ENCODE peak calls at places on chromosomes 11 and 22, in seven cellular contexts. P, E, C, T, X, F and Y are unnamed samples.

GRCh38 chr11:77752518-77752917 is 68.0 kb downstream of the RSF1 start:
- DNase-seq in P (peak; percentile 8), E (no peak), C (no peak), T (no peak), X (no peak), F (no peak), Y (no peak)

GRCh38 chr11:58509730-58510129 is 1.8 kb upstream of the OR5B21 start:
- DNase-seq in P (no peak), E (no peak), C (no peak), T (no peak), X (no peak), F (no peak), Y (no peak)

GRCh38 chr22:25992331-25992730 is 176.9 kb upstream of the SEZ6L start:
- DNase-seq in P (no peak), E (no peak), C (no peak), T (no peak), X (no peak), F (no peak), Y (no peak)

GRCh38 chr11:76208829-76209670 is 2.7 kb upstream of the WNT11 start:
- DNase-seq in P (no peak), E (peak; percentile 88), C (peak; percentile 26), T (peak; percentile 77), X (peak; percentile 79), F (peak; percentile 43), Y (no peak)

GRCh38 chr11:65857500-65858353 is at the start of gene CFL1:
- DNase-seq in P (peak; percentile 92), E (peak; percentile 99), C (peak; percentile 99), T (peak; percentile 96), X (peak; percentile 99), F (peak; percentile 98), Y (no peak)

GRCh38 chr22:40960137-40960536 is 9.0 kb downstream of the RBX1 start:
- DNase-seq in P (no peak), E (no peak), C (no peak), T (no peak), X (no peak), F (no peak), Y (no peak)

GRCh38 chr11:34157163-34157562 is 51.7 kb downstream of the NAT10 start:
- DNase-seq in P (no peak), E (no peak), C (no peak), T (no peak), X (no peak), F (no peak), Y (no peak)

GRCh38 chr11:69915501-69916250 is 96.5 kb upstream of the FGF3 start:
- DNase-seq in P (peak; percentile 34), E (peak; percentile 86), C (peak; percentile 71), T (peak; percentile 95), X (peak; percentile 75), F (peak; percentile 74), Y (no peak)

GRCh38 chr22:49119551-49119952 is 708.1 kb downstream of the BRD1 start:
- DNase-seq in P (no peak), E (peak; percentile 51), C (no peak), T (no peak), X (no peak), F (no peak), Y (no peak)

GRCh38 chr11:33869511-33870422 is 22.1 kb downstream of the LMO2 start:
- DNase-seq in P (peak; percentile 6), E (peak; percentile 53), C (peak; percentile 25), T (peak; percentile 33), X (peak; percentile 14), F (peak; percentile 38), Y (no peak)

GRCh38 chr22:43136255-43136654 is 6.9 kb downstream of the MCAT start:
- DNase-seq in P (no peak), E (no peak), C (peak; percentile 23), T (peak; percentile 55), X (peak; percentile 25), F (peak; percentile 32), Y (peak; percentile 39)

GRCh38 chr11:6926208-6927029 is at the start of gene ZNF215:
- DNase-seq in P (peak; percentile 82), E (peak; percentile 78), C (peak; percentile 79), T (peak; percentile 69), X (peak; percentile 76), F (peak; percentile 92), Y (no peak)

GRCh38 chr11:71936825-71937224 is 8.0 kb downstream of the RNF121 start:
- DNase-seq in P (peak; percentile 83), E (no peak), C (peak; percentile 56), T (no peak), X (peak; percentile 75), F (peak; percentile 61), Y (no peak)

GRCh38 chr11:71933141-71933933 is 4.5 kb downstream of the RNF121 start:
- DNase-seq in P (no peak), E (no peak), C (no peak), T (no peak), X (no peak), F (no peak), Y (no peak)

GRCh38 chr11:71931245-71931602 is 2.4 kb downstream of the RNF121 start:
- DNase-seq in P (peak; percentile 65), E (no peak), C (peak; percentile 41), T (no peak), X (no peak), F (peak; percentile 68), Y (no peak)

GRCh38 chr11:71935338-71935925 is 6.6 kb downstream of the RNF121 start:
- DNase-seq in P (no peak), E (no peak), C (no peak), T (no peak), X (no peak), F (no peak), Y (no peak)

GRCh38 chr11:71934213-71934612 is 5.4 kb downstream of the RNF121 start:
- DNase-seq in P (no peak), E (no peak), C (no peak), T (no peak), X (no peak), F (no peak), Y (no peak)
- TF ChIP-seq CTCF in P (no peak), E (no peak), C (no peak), T (no peak), X (no peak), F (no peak), Y (no peak)

DNA sequence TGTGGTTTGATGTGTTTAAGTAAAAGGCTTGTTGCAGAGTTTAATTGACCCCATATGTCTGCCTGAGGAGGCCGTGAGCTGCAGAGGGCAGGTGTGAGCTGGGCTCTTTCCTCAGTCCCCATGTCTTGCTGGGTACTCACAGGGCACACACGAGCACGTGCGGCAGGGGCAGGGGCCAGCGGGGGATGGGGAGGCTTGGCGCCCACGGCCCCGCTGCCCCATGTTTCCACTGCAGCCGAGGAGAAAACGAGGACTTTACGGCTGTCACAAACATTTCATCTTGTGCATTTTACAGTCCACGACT is 24.7 kb upstream of the CCDC188 start:
- DNase-seq in P (peak; percentile 4), E (no peak), C (no peak), T (no peak), X (peak; percentile 11), F (no peak), Y (no peak)
- TF ChIP-seq CTCF in P (no peak), E (no peak), C (peak; percentile 13), T (no peak), X (no peak), F (no peak), Y (no peak)

DNA sequence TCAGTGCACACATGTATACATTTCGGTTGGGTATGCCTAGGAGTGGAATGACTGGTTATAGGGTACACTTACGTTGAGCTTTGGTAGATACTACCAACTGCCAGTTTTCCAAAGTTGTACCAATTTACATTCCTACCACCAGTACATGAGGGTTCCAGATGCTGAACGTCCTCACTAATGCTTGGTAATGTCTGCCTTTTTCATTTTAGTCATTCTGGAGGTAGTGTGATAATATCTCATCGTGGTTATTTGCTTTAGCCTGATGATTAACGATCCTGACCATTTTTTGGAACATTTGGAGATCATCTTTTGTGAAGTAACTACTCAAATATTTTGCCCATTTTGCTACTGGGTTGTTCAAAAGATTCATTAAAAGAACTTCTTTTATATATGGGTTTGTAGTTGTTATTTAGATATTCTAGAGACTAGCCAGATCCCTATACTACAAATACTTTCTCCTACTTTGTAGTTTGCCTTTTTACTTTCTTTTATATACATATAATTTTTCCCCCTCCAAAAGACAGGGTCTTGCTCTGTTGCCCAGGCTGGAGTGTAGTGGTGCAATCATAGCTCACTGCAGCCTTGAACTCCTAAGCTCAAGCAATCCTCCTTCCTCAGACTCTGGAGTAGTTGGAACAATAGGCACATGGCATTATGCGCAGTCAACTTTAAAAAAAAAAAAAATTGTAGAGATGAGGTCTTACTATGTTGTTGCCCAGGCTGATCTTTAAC is 62.1 kb downstream of the RBFOX2 start:
- DNase-seq in P (peak; percentile 74), E (no peak), C (no peak), T (no peak), X (no peak), F (peak; percentile 65), Y (no peak)
- TF ChIP-seq CTCF in P (peak; percentile 22), E (no peak), C (no peak), T (no peak), X (no peak), F (peak; percentile 21), Y (no peak)

DNA sequence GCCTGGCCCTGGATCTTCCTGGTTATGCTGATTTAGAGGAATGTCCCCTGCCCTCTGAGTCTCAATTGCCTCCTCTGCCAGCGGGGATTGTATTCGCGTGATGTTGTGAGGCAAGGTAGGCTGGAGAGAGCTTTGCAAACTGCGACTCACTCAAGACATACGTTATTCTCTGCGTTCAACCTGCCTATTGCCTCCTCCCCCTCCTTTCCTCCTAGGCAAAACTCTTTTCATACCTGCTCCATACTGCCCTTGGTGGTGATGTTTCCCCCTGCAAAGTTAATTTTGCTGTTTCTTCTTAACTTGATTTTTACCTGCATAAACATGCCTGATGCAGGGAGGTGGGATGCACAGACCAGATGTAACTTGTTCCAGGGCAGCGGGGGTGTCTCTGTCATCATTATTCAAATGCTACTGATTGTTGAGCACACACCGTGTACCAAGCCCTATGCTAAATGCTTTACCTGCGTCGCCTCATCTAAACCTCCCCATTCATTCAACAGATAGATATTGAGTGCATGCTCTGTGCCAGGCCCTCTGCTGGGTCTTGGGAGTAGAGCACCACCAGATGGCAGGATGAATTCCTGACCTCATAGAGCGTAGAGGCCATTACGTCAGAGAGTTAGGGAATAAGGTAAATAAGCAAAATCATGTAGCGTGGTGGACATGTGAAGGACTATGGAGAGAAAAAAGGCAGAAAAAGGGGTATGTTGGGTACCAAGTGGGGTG is 29.0 kb downstream of the SGSM1 start:
- DNase-seq in P (no peak), E (no peak), C (no peak), T (no peak), X (peak; percentile 39), F (peak; percentile 28), Y (no peak)
- TF ChIP-seq CTCF in P (no peak), E (no peak), C (peak; percentile 12), T (peak; percentile 52), X (peak; percentile 13), F (peak; percentile 32), Y (peak; percentile 11)

GRCh38 chr22:22911327-22912134 is 23.9 kb downstream of the IGLL5 start:
- DNase-seq in P (no peak), E (no peak), C (no peak), T (no peak), X (no peak), F (no peak), Y (no peak)
- TF ChIP-seq CTCF in P (no peak), E (no peak), C (no peak), T (no peak), X (no peak), F (no peak), Y (no peak)

GRCh38 chr11:36622431-36623136 is 24.5 kb upstream of the RAG2 start:
- DNase-seq in P (peak; percentile 52), E (no peak), C (peak; percentile 29), T (no peak), X (peak; percentile 40), F (peak; percentile 44), Y (no peak)
- TF ChIP-seq CTCF in P (peak; percentile 51), E (peak; percentile 40), C (peak; percentile 51), T (peak; percentile 60), X (peak; percentile 44), F (peak; percentile 33), Y (peak; percentile 74)

GRCh38 chr22:30386960-30387848 is at the start of gene RNF215:
- DNase-seq in P (peak; percentile 21), E (peak; percentile 85), C (peak; percentile 77), T (peak; percentile 87), X (peak; percentile 68), F (peak; percentile 75), Y (peak; percentile 66)
- TF ChIP-seq CTCF in P (peak; percentile 52), E (peak; percentile 99), C (peak; percentile 80), T (peak; percentile 97), X (peak; percentile 83), F (peak; percentile 50), Y (peak; percentile 79)